ENCODE peak calls at places on chromosomes 2 and 18, in ten cellular contexts. One of them, this sample, is unnamed.

GRCh38 chr2:237557633-237558015 is 8.8 kb upstream of the PRLH start:
- DNase-seq in CD8-positive, alpha-beta T cell: no peak
- DNase-seq in effector memory CD4-positive, alpha-beta T cell: no peak
- DNase-seq in A549: no peak
- DNase-seq in left ventricle myocardium inferior: no peak
- DNase-seq in GM23248: no peak
- DNase-seq in caudate nucleus: no peak
- DNase-seq in body of pancreas: no peak
- DNase-seq in cardiac muscle cell: no peak
- DNase-seq in right cardiac atrium: no peak
- DNase-seq in this sample: no peak

GRCh38 chr18:21241224-21242131 is 554 bp upstream of the GREB1L start:
- DNase-seq in CD8-positive, alpha-beta T cell: no peak
- DNase-seq in effector memory CD4-positive, alpha-beta T cell: no peak
- DNase-seq in A549: no peak
- DNase-seq in left ventricle myocardium inferior: no peak
- DNase-seq in GM23248: peak
- DNase-seq in caudate nucleus: no peak
- DNase-seq in body of pancreas: no peak
- DNase-seq in cardiac muscle cell: peak
- DNase-seq in right cardiac atrium: peak
- DNase-seq in this sample: no peak

GRCh38 chr2:159130302-159130701 is 156.2 kb downstream of the WDSUB1 start:
- DNase-seq in CD8-positive, alpha-beta T cell: no peak
- DNase-seq in effector memory CD4-positive, alpha-beta T cell: no peak
- DNase-seq in A549: no peak
- DNase-seq in left ventricle myocardium inferior: no peak
- DNase-seq in GM23248: no peak
- DNase-seq in caudate nucleus: no peak
- DNase-seq in body of pancreas: no peak
- DNase-seq in cardiac muscle cell: no peak
- DNase-seq in right cardiac atrium: no peak
- DNase-seq in this sample: no peak

GRCh38 chr2:46510596-46511177 is 31.3 kb downstream of the TMEM247 start:
- DNase-seq in CD8-positive, alpha-beta T cell: no peak
- DNase-seq in effector memory CD4-positive, alpha-beta T cell: no peak
- DNase-seq in A549: no peak
- DNase-seq in left ventricle myocardium inferior: no peak
- DNase-seq in GM23248: peak
- DNase-seq in caudate nucleus: no peak
- DNase-seq in body of pancreas: no peak
- DNase-seq in cardiac muscle cell: no peak
- DNase-seq in right cardiac atrium: no peak
- DNase-seq in this sample: no peak

GRCh38 chr18:59988098-59988706 is 88.4 kb downstream of the PMAIP1 start:
- DNase-seq in CD8-positive, alpha-beta T cell: no peak
- DNase-seq in effector memory CD4-positive, alpha-beta T cell: no peak
- DNase-seq in A549: peak
- DNase-seq in left ventricle myocardium inferior: no peak
- DNase-seq in GM23248: peak
- DNase-seq in caudate nucleus: peak
- DNase-seq in body of pancreas: peak
- DNase-seq in cardiac muscle cell: peak
- DNase-seq in right cardiac atrium: no peak
- DNase-seq in this sample: peak

GRCh38 chr2:190862067-190862466 is 18.6 kb upstream of the GLS start:
- DNase-seq in CD8-positive, alpha-beta T cell: no peak
- DNase-seq in effector memory CD4-positive, alpha-beta T cell: no peak
- DNase-seq in A549: no peak
- DNase-seq in left ventricle myocardium inferior: no peak
- DNase-seq in GM23248: no peak
- DNase-seq in caudate nucleus: no peak
- DNase-seq in body of pancreas: no peak
- DNase-seq in cardiac muscle cell: no peak
- DNase-seq in right cardiac atrium: no peak
- DNase-seq in this sample: no peak

GRCh38 chr2:168748461-168748860 is 54.0 kb upstream of the NOSTRIN start:
- DNase-seq in CD8-positive, alpha-beta T cell: no peak
- DNase-seq in effector memory CD4-positive, alpha-beta T cell: no peak
- DNase-seq in A549: no peak
- DNase-seq in left ventricle myocardium inferior: no peak
- DNase-seq in GM23248: no peak
- DNase-seq in caudate nucleus: no peak
- DNase-seq in body of pancreas: peak
- DNase-seq in cardiac muscle cell: no peak
- DNase-seq in right cardiac atrium: no peak
- DNase-seq in this sample: no peak

GRCh38 chr2:174605687-174606086 is 8.1 kb upstream of the WIPF1 start:
- DNase-seq in CD8-positive, alpha-beta T cell: no peak
- DNase-seq in effector memory CD4-positive, alpha-beta T cell: no peak
- DNase-seq in A549: peak
- DNase-seq in left ventricle myocardium inferior: no peak
- DNase-seq in GM23248: peak
- DNase-seq in caudate nucleus: no peak
- DNase-seq in body of pancreas: no peak
- DNase-seq in cardiac muscle cell: peak
- DNase-seq in right cardiac atrium: no peak
- DNase-seq in this sample: peak

GRCh38 chr2:26487192-26487591 is 9.3 kb upstream of the OTOF start:
- DNase-seq in CD8-positive, alpha-beta T cell: no peak
- DNase-seq in effector memory CD4-positive, alpha-beta T cell: no peak
- DNase-seq in A549: no peak
- DNase-seq in left ventricle myocardium inferior: no peak
- DNase-seq in GM23248: no peak
- DNase-seq in caudate nucleus: no peak
- DNase-seq in body of pancreas: no peak
- DNase-seq in cardiac muscle cell: no peak
- DNase-seq in right cardiac atrium: no peak
- DNase-seq in this sample: no peak

DNA sequence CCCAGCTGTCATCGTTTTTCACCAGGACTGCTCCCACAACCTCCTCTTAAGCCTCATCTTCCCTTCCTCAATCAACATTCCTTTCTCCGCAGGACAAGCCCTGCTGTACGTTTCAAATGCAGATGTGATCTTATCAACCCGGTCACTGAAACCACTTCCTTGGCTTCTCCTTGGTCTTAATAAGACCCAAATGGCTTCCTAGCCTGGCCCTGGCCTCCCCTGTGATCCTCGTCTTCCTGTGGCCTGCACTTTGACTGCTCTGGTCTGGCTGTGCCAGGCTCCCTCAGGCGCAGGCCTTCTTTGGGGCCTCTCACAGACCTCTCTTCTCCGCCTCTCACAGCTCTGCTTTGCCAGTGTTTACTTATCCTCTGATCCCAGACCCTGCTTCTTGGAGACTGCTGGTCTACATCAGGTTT is 4.7 kb upstream of the ADNP2 start:
- DNase-seq in CD8-positive, alpha-beta T cell: no peak
- DNase-seq in effector memory CD4-positive, alpha-beta T cell: no peak
- DNase-seq in A549: no peak
- DNase-seq in left ventricle myocardium inferior: no peak
- DNase-seq in GM23248: no peak
- DNase-seq in caudate nucleus: no peak
- DNase-seq in body of pancreas: no peak
- DNase-seq in cardiac muscle cell: no peak
- DNase-seq in right cardiac atrium: no peak
- DNase-seq in this sample: no peak
- H3K27ac ChIP-seq in CD8-positive, alpha-beta T cell: no peak
- H3K27ac ChIP-seq in effector memory CD4-positive, alpha-beta T cell: no peak
- H3K27ac ChIP-seq in A549: no peak
- H3K27ac ChIP-seq in left ventricle myocardium inferior: no peak
- H3K27ac ChIP-seq in GM23248: no peak
- H3K27ac ChIP-seq in caudate nucleus: no peak
- H3K27ac ChIP-seq in body of pancreas: no peak
- H3K27ac ChIP-seq in cardiac muscle cell: no peak
- H3K27ac ChIP-seq in right cardiac atrium: no peak
- H3K27ac ChIP-seq in this sample: no peak

GRCh38 chr2:205477016-205477705 is 205.1 kb upstream of the NRP2 start:
- DNase-seq in CD8-positive, alpha-beta T cell: no peak
- DNase-seq in effector memory CD4-positive, alpha-beta T cell: no peak
- DNase-seq in A549: no peak
- DNase-seq in left ventricle myocardium inferior: no peak
- DNase-seq in GM23248: peak
- DNase-seq in caudate nucleus: no peak
- DNase-seq in body of pancreas: no peak
- DNase-seq in cardiac muscle cell: peak
- DNase-seq in right cardiac atrium: no peak
- DNase-seq in this sample: no peak
- H3K27ac ChIP-seq in CD8-positive, alpha-beta T cell: no peak
- H3K27ac ChIP-seq in effector memory CD4-positive, alpha-beta T cell: no peak
- H3K27ac ChIP-seq in A549: no peak
- H3K27ac ChIP-seq in left ventricle myocardium inferior: no peak
- H3K27ac ChIP-seq in GM23248: no peak
- H3K27ac ChIP-seq in caudate nucleus: no peak
- H3K27ac ChIP-seq in body of pancreas: no peak
- H3K27ac ChIP-seq in cardiac muscle cell: no peak
- H3K27ac ChIP-seq in right cardiac atrium: no peak
- H3K27ac ChIP-seq in this sample: no peak

DNA sequence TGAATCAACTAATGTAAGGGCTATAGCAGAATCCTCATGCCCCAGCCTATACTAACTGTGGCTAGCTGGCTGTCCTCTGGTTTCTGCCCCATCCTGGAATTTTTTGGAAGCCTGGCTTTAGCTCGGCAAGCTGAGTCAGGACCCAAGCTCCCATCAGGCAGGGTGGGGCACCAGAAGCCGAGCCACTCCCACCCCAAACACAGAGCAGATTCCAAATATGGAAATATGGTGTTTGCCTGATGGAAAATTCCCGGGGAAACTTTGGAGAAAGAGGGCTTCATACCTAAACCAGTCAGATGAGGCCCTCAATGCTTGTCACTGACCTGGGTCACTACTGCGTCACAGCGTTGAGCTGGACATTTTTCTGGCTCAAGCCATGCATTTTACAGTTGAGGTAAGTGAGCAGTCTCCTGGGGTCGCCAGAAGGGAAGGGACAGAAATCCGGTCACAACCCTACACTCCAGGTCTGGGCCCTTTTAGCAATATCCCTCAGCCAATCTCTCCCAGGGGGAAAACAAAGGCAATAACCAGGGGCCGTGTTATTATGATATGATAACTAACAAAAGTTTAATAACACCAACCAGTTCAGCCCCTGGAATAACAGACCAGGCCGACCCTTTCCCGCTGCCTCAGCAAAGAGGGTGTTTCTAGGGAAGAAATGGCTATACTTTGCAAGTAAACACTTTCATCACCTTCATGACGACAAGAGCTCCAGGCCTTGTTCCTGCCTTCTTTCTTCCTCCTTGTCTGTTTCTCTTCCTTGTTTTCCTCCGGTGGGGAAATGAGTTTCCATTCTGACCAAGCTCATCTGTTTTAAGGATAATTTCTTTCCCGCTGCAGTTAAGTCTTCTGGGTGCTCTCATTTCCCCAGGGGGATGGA is 37.7 kb downstream of the PSD4 start:
- DNase-seq in CD8-positive, alpha-beta T cell: no peak
- DNase-seq in effector memory CD4-positive, alpha-beta T cell: no peak
- DNase-seq in A549: peak
- DNase-seq in left ventricle myocardium inferior: no peak
- DNase-seq in GM23248: peak
- DNase-seq in caudate nucleus: no peak
- DNase-seq in body of pancreas: peak
- DNase-seq in cardiac muscle cell: no peak
- DNase-seq in right cardiac atrium: peak
- DNase-seq in this sample: peak
- H3K27ac ChIP-seq in CD8-positive, alpha-beta T cell: no peak
- H3K27ac ChIP-seq in effector memory CD4-positive, alpha-beta T cell: no peak
- H3K27ac ChIP-seq in A549: peak
- H3K27ac ChIP-seq in left ventricle myocardium inferior: peak
- H3K27ac ChIP-seq in GM23248: peak
- H3K27ac ChIP-seq in caudate nucleus: no peak
- H3K27ac ChIP-seq in body of pancreas: no peak
- H3K27ac ChIP-seq in cardiac muscle cell: no peak
- H3K27ac ChIP-seq in right cardiac atrium: peak
- H3K27ac ChIP-seq in this sample: peak

GRCh38 chr2:7024261-7024660 is 107.0 kb downstream of the RNF144A start:
- DNase-seq in CD8-positive, alpha-beta T cell: no peak
- DNase-seq in effector memory CD4-positive, alpha-beta T cell: no peak
- DNase-seq in A549: no peak
- DNase-seq in left ventricle myocardium inferior: no peak
- DNase-seq in GM23248: no peak
- DNase-seq in caudate nucleus: no peak
- DNase-seq in body of pancreas: peak
- DNase-seq in cardiac muscle cell: no peak
- DNase-seq in right cardiac atrium: peak
- DNase-seq in this sample: no peak

GRCh38 chr2:7023542-7023941 is 106.3 kb downstream of the RNF144A start:
- DNase-seq in CD8-positive, alpha-beta T cell: no peak
- DNase-seq in effector memory CD4-positive, alpha-beta T cell: no peak
- DNase-seq in A549: no peak
- DNase-seq in left ventricle myocardium inferior: no peak
- DNase-seq in GM23248: peak
- DNase-seq in caudate nucleus: no peak
- DNase-seq in body of pancreas: peak
- DNase-seq in cardiac muscle cell: peak
- DNase-seq in right cardiac atrium: peak
- DNase-seq in this sample: no peak

GRCh38 chr2:7020939-7021470 is 103.8 kb downstream of the RNF144A start:
- DNase-seq in CD8-positive, alpha-beta T cell: no peak
- DNase-seq in effector memory CD4-positive, alpha-beta T cell: no peak
- DNase-seq in A549: no peak
- DNase-seq in left ventricle myocardium inferior: no peak
- DNase-seq in GM23248: no peak
- DNase-seq in caudate nucleus: no peak
- DNase-seq in body of pancreas: no peak
- DNase-seq in cardiac muscle cell: no peak
- DNase-seq in right cardiac atrium: no peak
- DNase-seq in this sample: no peak

GRCh38 chr2:7022486-7022885 is 105.3 kb downstream of the RNF144A start:
- DNase-seq in CD8-positive, alpha-beta T cell: no peak
- DNase-seq in effector memory CD4-positive, alpha-beta T cell: no peak
- DNase-seq in A549: no peak
- DNase-seq in left ventricle myocardium inferior: no peak
- DNase-seq in GM23248: no peak
- DNase-seq in caudate nucleus: no peak
- DNase-seq in body of pancreas: peak
- DNase-seq in cardiac muscle cell: peak
- DNase-seq in right cardiac atrium: no peak
- DNase-seq in this sample: no peak

GRCh38 chr2:7022956-7023467 is 105.8 kb downstream of the RNF144A start:
- DNase-seq in CD8-positive, alpha-beta T cell: no peak
- DNase-seq in effector memory CD4-positive, alpha-beta T cell: no peak
- DNase-seq in A549: no peak
- DNase-seq in left ventricle myocardium inferior: no peak
- DNase-seq in GM23248: no peak
- DNase-seq in caudate nucleus: no peak
- DNase-seq in body of pancreas: no peak
- DNase-seq in cardiac muscle cell: no peak
- DNase-seq in right cardiac atrium: no peak
- DNase-seq in this sample: no peak
- H3K27ac ChIP-seq in CD8-positive, alpha-beta T cell: no peak
- H3K27ac ChIP-seq in effector memory CD4-positive, alpha-beta T cell: no peak
- H3K27ac ChIP-seq in A549: no peak
- H3K27ac ChIP-seq in left ventricle myocardium inferior: peak
- H3K27ac ChIP-seq in GM23248: no peak
- H3K27ac ChIP-seq in caudate nucleus: peak
- H3K27ac ChIP-seq in body of pancreas: peak
- H3K27ac ChIP-seq in cardiac muscle cell: no peak
- H3K27ac ChIP-seq in right cardiac atrium: no peak
- H3K27ac ChIP-seq in this sample: no peak

This sample was measured in RWPE1.